ENCODE peak calls at places on chromosomes 2 and 18, in five cellular contexts. V is ovary, L is transverse colon, C is H1, P is sigmoid colon. X is an unnamed sample.

GRCh38 chr2:38502107-38502506 is 100.6 kb downstream of the HNRNPLL start:
- DNase-seq in V (no peak), L (no peak), C (no peak), P (no peak), X (no peak)

GRCh38 chr2:177322801-177323261 is 58.3 kb upstream of the NFE2L2 start:
- DNase-seq in V (no peak), L (peak; percentile 63), C (no peak), P (no peak), X (no peak)

GRCh38 chr2:169172076-169172735 is 102.8 kb downstream of the DHRS9 start:
- DNase-seq in V (no peak), L (no peak), C (no peak), P (no peak), X (no peak)

GRCh38 chr2:47063159-47063930 is 91.8 kb downstream of the STPG4 start:
- DNase-seq in V (no peak), L (no peak), C (no peak), P (no peak), X (no peak)

GRCh38 chr2:229170907-229171306 is 100.2 kb downstream of the PID1 start:
- DNase-seq in V (no peak), L (no peak), C (no peak), P (no peak), X (no peak)

GRCh38 chr2:218902427-218902826 is 21.8 kb downstream of the WNT10A start:
- DNase-seq in V (no peak), L (no peak), C (no peak), P (no peak), X (no peak)

GRCh38 chr18:68800075-68800474 is 2.2 kb downstream of the CCDC102B start:
- DNase-seq in V (no peak), L (no peak), C (no peak), P (no peak), X (no peak)

GRCh38 chr2:239160226-239161143 is 240.3 kb downstream of the HDAC4 start:
- DNase-seq in V (no peak), L (peak; percentile 1), C (no peak), P (peak; percentile 50), X (no peak)

GRCh38 chr2:197137826-197138480 is 172.6 kb downstream of the ANKRD44 start:
- DNase-seq in V (no peak), L (no peak), C (no peak), P (no peak), X (no peak)

GRCh38 chr2:229081411-229081810 is 189.7 kb downstream of the PID1 start:
- DNase-seq in V (no peak), L (no peak), C (no peak), P (no peak), X (no peak)

GRCh38 chr18:59271606-59272220 is 1.5 kb downstream of the RAX start:
- DNase-seq in V (no peak), L (no peak), C (no peak), P (no peak), X (no peak)

GRCh38 chr2:42859006-42859552 is 66.7 kb upstream of the HAAO start:
- DNase-seq in V (peak; percentile 69), L (peak; percentile 84), C (peak; percentile 19), P (peak; percentile 63), X (peak; percentile 92)

GRCh38 chr18:60232541-60232940 is 140.0 kb downstream of the MC4R start:
- DNase-seq in V (no peak), L (no peak), C (no peak), P (no peak), X (no peak)

GRCh38 chr2:209307161-209308001 is 116.5 kb upstream of the MAP2 start:
- DNase-seq in V (no peak), L (no peak), C (peak; percentile 56), P (no peak), X (no peak)

GRCh38 chr2:67840460-67841068 is 222.2 kb downstream of the C1D start:
- DNase-seq in V (peak; percentile 56), L (peak; percentile 59), C (peak; percentile 39), P (peak; percentile 85), X (peak; percentile 36)

GRCh38 chr2:67159929-67160328 is 237.2 kb upstream of the ETAA1 start:
- DNase-seq in V (no peak), L (no peak), C (no peak), P (peak; percentile 68), X (no peak)

GRCh38 chr18:1393929-1394328 is 489.3 kb downstream of the ADCYAP1 start:
- DNase-seq in V (no peak), L (no peak), C (no peak), P (no peak), X (no peak)

GRCh38 chr2:43154685-43155084 is 71.7 kb downstream of the ZFP36L2 start:
- DNase-seq in V (no peak), L (peak; percentile 51), C (no peak), P (no peak), X (no peak)

GRCh38 chr2:38109732-38110181 is 33.8 kb upstream of the CYP1B1 start:
- DNase-seq in V (no peak), L (no peak), C (no peak), P (no peak), X (no peak)

GRCh38 chr2:181438298-181438697 is 18.9 kb upstream of the ITGA4 start:
- DNase-seq in V (no peak), L (peak; percentile 13), C (no peak), P (no peak), X (no peak)

GRCh38 chr18:33804258-33804657 is 226.2 kb downstream of the ASXL3 start:
- DNase-seq in V (no peak), L (no peak), C (no peak), P (no peak), X (peak; percentile 12)

GRCh38 chr2:158773121-158773520 is 22.0 kb upstream of the DAPL1 start:
- DNase-seq in V (no peak), L (no peak), C (no peak), P (no peak), X (no peak)

GRCh38 chr2:202064206-202064880 is 8.7 kb upstream of the KIAA2012 start:
- DNase-seq in V (no peak), L (no peak), C (no peak), P (no peak), X (no peak)

GRCh38 chr2:138201326-138201725 is 237.1 kb downstream of the HNMT start:
- DNase-seq in V (no peak), L (no peak), C (no peak), P (no peak), X (no peak)

GRCh38 chr2:173589604-173590277 is 235.1 kb downstream of the CDCA7 start:
- DNase-seq in V (no peak), L (no peak), C (no peak), P (no peak), X (no peak)

GRCh38 chr2:238122287-238123217 is 15.9 kb upstream of the KLHL30 start:
- DNase-seq in V (no peak), L (no peak), C (no peak), P (no peak), X (no peak)

GRCh38 chr2:177000408-177000807 is 212.2 kb upstream of the HNRNPA3 start:
- DNase-seq in V (no peak), L (no peak), C (no peak), P (no peak), X (no peak)

GRCh38 chr2:169038338-169038757 is 7.2 kb upstream of the ABCB11 start:
- DNase-seq in V (no peak), L (no peak), C (no peak), P (no peak), X (no peak)

GRCh38 chr2:101823347-101823791 is 125.9 kb downstream of the MAP4K4 start:
- DNase-seq in V (peak; percentile 38), L (peak; percentile 71), C (no peak), P (peak; percentile 75), X (peak; percentile 48)

GRCh38 chr2:38978504-38978903 is 88.8 kb downstream of the ARHGEF33 start:
- DNase-seq in V (no peak), L (no peak), C (no peak), P (no peak), X (no peak)

GRCh38 chr2:63719052-63719451 is 122.6 kb upstream of the UGP2 start:
- DNase-seq in V (no peak), L (no peak), C (no peak), P (no peak), X (no peak)

GRCh38 chr2:190693533-190694226 is 44.8 kb downstream of the NAB1 start:
- DNase-seq in V (no peak), L (no peak), C (no peak), P (no peak), X (no peak)

GRCh38 chr2:240630771-240631560 is 5.7 kb downstream of the GPR35 start:
- DNase-seq in V (no peak), L (no peak), C (no peak), P (no peak), X (no peak)

GRCh38 chr2:231605607-231606091 is 13.0 kb downstream of the TEX44 start:
- DNase-seq in V (peak; percentile 55), L (peak; percentile 17), C (no peak), P (peak; percentile 76), X (no peak)
- H3K4me1 ChIP-seq in V (peaks cover 10% of the 10 kb centered on the region), L (peaks cover 23% of the 10 kb centered on the region), C (peaks cover 23% of the 10 kb centered on the region), P (peaks cover 46% of the 10 kb centered on the region), X (peaks cover 47% of the 10 kb centered on the region)

GRCh38 chr18:74334242-74334893 is 18.7 kb downstream of the C18orf63 start:
- DNase-seq in V (no peak), L (no peak), C (no peak), P (no peak), X (no peak)

GRCh38 chr18:74337155-74337911 is 21.7 kb downstream of the C18orf63 start:
- DNase-seq in V (no peak), L (no peak), C (no peak), P (no peak), X (no peak)

GRCh38 chr18:74337912-74338309 is 22.3 kb downstream of the C18orf63 start:
- DNase-seq in V (no peak), L (no peak), C (no peak), P (no peak), X (no peak)

GRCh38 chr18:74333091-74333490 is 17.5 kb downstream of the C18orf63 start:
- DNase-seq in V (no peak), L (no peak), C (no peak), P (no peak), X (no peak)

DNA sequence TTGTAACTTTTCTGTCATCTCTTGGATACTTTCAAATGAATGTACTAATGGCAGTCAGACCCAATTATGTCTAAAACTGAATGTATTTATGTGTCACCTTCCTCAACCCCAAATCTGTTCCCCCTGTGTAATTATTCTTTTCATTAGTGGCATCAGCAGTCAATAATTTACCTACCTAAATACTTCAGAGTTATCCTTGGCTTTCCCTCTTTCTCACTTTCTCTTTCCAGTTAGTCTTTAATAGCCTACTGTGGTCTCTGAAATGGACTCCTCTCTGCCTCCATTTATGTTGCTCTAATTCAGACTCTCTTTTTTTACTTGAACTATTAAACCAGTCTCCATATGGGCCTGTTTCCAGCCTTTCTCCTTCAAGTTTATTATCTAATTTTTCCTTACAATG is 21.0 kb downstream of the C18orf63 start:
- DNase-seq in V (no peak), L (no peak), C (no peak), P (no peak), X (no peak)
- H3K27me3 ChIP-seq in V (no peaks in the 10 kb centered on the region), L (no peaks in the 10 kb centered on the region), C (no peaks in the 10 kb centered on the region), P (no peaks in the 10 kb centered on the region), X (no peaks in the 10 kb centered on the region)

GRCh38 chr2:72897785-72898184 is 10.6 kb downstream of the SPR start:
- DNase-seq in V (no peak), L (no peak), C (no peak), P (no peak), X (no peak)
- TF ChIP-seq EP300 in V (no peak), L (no peak), C (no peak), P (no peak), X (no peak)

DNA sequence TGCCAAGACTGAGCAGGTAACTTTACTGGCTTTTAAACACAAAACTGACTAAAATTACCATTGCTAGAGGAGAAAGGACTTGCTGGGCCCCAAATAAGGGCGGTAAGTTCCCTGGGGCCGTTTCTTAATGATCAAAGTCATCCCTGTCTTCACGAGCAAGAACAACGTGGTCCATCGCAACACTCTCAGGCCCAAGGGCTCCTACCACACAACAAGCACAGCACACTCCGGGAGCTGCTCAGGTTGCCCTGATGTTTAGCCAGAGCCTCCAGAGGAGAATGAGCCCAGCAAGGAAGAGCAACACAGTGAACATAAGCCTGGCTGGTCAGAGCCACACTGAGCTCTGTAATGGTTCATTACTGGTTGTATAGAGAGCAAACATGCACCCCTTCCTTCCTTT is 102.7 kb downstream of the DYNC1I2 start:
- DNase-seq in V (no peak), L (no peak), C (no peak), P (no peak), X (no peak)
- H3K4me1 ChIP-seq in V (no peaks in the 10 kb centered on the region), L (no peaks in the 10 kb centered on the region), C (peaks cover 27% of the 10 kb centered on the region), P (no peaks in the 10 kb centered on the region), X (no peaks in the 10 kb centered on the region)